ENCODE peak calls at places on chromosome 21, in ten cellular contexts. E is left ventricle myocardium inferior, G is ascending aorta, T is AG09309, Q is aorta, J is fibroblast of lung, B is choroid plexus epithelial cell, K is sigmoid colon, W is cardiac fibroblast, O is PC-3. X is an unnamed sample.

GRCh38 chr21:21858502-21859334 is 860.5 kb downstream of the NCAM2 start:
- DNase-seq in E (no peak), G (no peak), T (no peak), Q (no peak), J (no peak), B (no peak), K (no peak), W (no peak), O (no peak), X (no peak)

GRCh38 chr21:29647353-29647781 is 292.4 kb downstream of the GRIK1 start:
- DNase-seq in E (no peak), G (no peak), T (no peak), Q (no peak), J (peak; percentile 99), B (peak; percentile 74), K (no peak), W (peak; percentile 77), O (no peak), X (peak; percentile 60)

GRCh38 chr21:14972678-14973077 is 92.1 kb downstream of the NRIP1 start:
- DNase-seq in E (no peak), G (no peak), T (no peak), Q (no peak), J (no peak), B (no peak), K (no peak), W (no peak), O (no peak), X (no peak)

GRCh38 chr21:28317177-28317950 is 675.3 kb downstream of the LTN1 start:
- DNase-seq in E (no peak), G (no peak), T (no peak), Q (no peak), J (peak; percentile 14), B (no peak), K (no peak), W (no peak), O (no peak), X (no peak)

GRCh38 chr21:28337319-28337718 is 655.4 kb downstream of the LTN1 start:
- DNase-seq in E (no peak), G (no peak), T (peak; percentile 51), Q (no peak), J (peak; percentile 86), B (peak; percentile 75), K (no peak), W (peak; percentile 82), O (peak; percentile 82), X (no peak)

GRCh38 chr21:26587621-26588260 is 14.7 kb upstream of the CYYR1 start:
- DNase-seq in E (no peak), G (no peak), T (peak; percentile 25), Q (no peak), J (peak; percentile 92), B (peak; percentile 78), K (no peak), W (peak; percentile 60), O (peak; percentile 91), X (peak; percentile 83)

GRCh38 chr21:17512245-17513213 is at the start of gene CXADR:
- DNase-seq in E (peak; percentile 74), G (no peak), T (no peak), Q (peak; percentile 77), J (peak; percentile 24), B (peak; percentile 69), K (no peak), W (no peak), O (peak; percentile 81), X (no peak)

GRCh38 chr21:46639489-46640386 is 4.3 kb downstream of the PRMT2 start:
- DNase-seq in E (no peak), G (no peak), T (no peak), Q (no peak), J (peak; percentile 49), B (peak; percentile 50), K (no peak), W (peak; percentile 58), O (peak; percentile 58), X (no peak)

GRCh38 chr21:32311621-32312020 is 13.0 kb downstream of the MRAP start:
- DNase-seq in E (no peak), G (no peak), T (no peak), Q (no peak), J (no peak), B (no peak), K (no peak), W (no peak), O (no peak), X (no peak)

GRCh38 chr21:16422702-16423101 is 692.9 kb downstream of the USP25 start:
- DNase-seq in E (no peak), G (no peak), T (no peak), Q (no peak), J (no peak), B (no peak), K (no peak), W (peak; percentile 34), O (no peak), X (no peak)

GRCh38 chr21:16424331-16424749 is 694.6 kb downstream of the USP25 start:
- DNase-seq in E (no peak), G (no peak), T (no peak), Q (no peak), J (peak; percentile 26), B (peak; percentile 46), K (no peak), W (peak; percentile 63), O (no peak), X (no peak)

GRCh38 chr21:18951291-18952038 is 547.9 kb upstream of the TMPRSS15 start:
- DNase-seq in E (no peak), G (no peak), T (no peak), Q (no peak), J (no peak), B (peak; percentile 44), K (no peak), W (no peak), O (peak; percentile 78), X (no peak)

GRCh38 chr21:37700641-37701202 is 215.5 kb downstream of the KCNJ6 start:
- DNase-seq in E (no peak), G (no peak), T (peak; percentile 54), Q (no peak), J (peak; percentile 86), B (peak; percentile 93), K (no peak), W (peak; percentile 92), O (peak; percentile 83), X (peak; percentile 51)

GRCh38 chr21:39344848-39345247 is 4.0 kb downstream of the HMGN1 start:
- DNase-seq in E (no peak), G (no peak), T (no peak), Q (no peak), J (no peak), B (no peak), K (no peak), W (no peak), O (no peak), X (no peak)

GRCh38 chr21:39346671-39347327 is 2.1 kb downstream of the HMGN1 start:
- DNase-seq in E (no peak), G (no peak), T (no peak), Q (no peak), J (no peak), B (no peak), K (no peak), W (no peak), O (no peak), X (no peak)

GRCh38 chr21:39347537-39347936 is 1.4 kb downstream of the HMGN1 start:
- DNase-seq in E (no peak), G (no peak), T (no peak), Q (no peak), J (no peak), B (no peak), K (no peak), W (no peak), O (no peak), X (no peak)

GRCh38 chr21:39348040-39348354 is 891 bp downstream of the HMGN1 start:
- DNase-seq in E (no peak), G (no peak), T (no peak), Q (no peak), J (no peak), B (no peak), K (no peak), W (no peak), O (no peak), X (no peak)

GRCh38 chr21:39345440-39345839 is 3.4 kb downstream of the HMGN1 start:
- DNase-seq in E (no peak), G (no peak), T (no peak), Q (no peak), J (no peak), B (no peak), K (no peak), W (no peak), O (no peak), X (no peak)
- H3K4me3 ChIP-seq in E (peak overlapping the region; percentile 93), G (no peak overlapping the region), T (no peak overlapping the region), Q (no peak overlapping the region), J (no peak overlapping the region), B (no peak overlapping the region), K (no peak overlapping the region), W (no peak overlapping the region), O (peak overlapping the region; percentile 99), X (no peak overlapping the region)

GRCh38 chr21:35138665-35139381 is 89.7 kb upstream of the RUNX1 start:
- DNase-seq in E (no peak), G (no peak), T (no peak), Q (no peak), J (peak; percentile 31), B (peak; percentile 84), K (no peak), W (peak; percentile 92), O (peak; percentile 94), X (peak; percentile 72)
- H3K4me3 ChIP-seq in E (no peak overlapping the region), G (no peak overlapping the region), T (no peak overlapping the region), Q (no peak overlapping the region), J (no peak overlapping the region), B (no peak overlapping the region), K (no peak overlapping the region), W (no peak overlapping the region), O (peak overlapping the region; percentile 16), X (no peak overlapping the region)

DNA sequence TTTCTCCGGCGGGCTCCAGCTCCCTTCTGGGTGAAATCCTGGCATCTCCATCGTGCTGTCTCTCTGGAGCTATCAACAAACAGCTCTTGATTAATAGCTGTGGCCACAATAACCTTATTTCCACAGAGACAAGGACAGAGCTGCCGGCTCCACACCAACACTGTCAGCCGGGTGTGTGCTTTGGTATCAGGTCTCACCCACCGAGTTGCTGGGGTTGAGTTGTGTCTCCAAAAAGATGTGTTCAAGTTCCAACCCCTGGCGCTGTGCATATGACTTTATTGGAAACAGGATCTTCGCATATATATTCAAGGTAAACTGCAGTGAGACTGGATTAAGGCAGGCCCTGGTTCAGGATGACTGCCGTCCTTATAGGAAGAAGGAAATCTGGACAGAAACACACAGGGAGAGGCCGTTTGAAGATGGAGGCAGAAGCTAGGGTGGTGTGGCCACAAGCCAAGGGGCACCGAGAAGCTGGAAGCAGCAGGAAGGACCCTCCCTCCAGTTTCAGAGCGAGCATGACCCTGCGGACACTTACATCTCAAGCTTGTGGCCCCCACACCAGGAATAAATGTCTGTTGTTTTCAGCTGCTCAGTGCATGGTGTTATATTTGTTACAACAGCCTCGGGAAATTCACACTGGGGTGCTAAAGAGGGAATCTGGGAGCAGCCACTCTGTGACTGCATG is 88.4 kb upstream of the TMPRSS2 start:
- DNase-seq in E (no peak), G (no peak), T (no peak), Q (no peak), J (no peak), B (no peak), K (no peak), W (no peak), O (no peak), X (no peak)
- H3K4me3 ChIP-seq in E (no peak overlapping the region), G (no peak overlapping the region), T (no peak overlapping the region), Q (no peak overlapping the region), J (no peak overlapping the region), B (no peak overlapping the region), K (no peak overlapping the region), W (no peak overlapping the region), O (no peak overlapping the region), X (no peak overlapping the region)

DNA sequence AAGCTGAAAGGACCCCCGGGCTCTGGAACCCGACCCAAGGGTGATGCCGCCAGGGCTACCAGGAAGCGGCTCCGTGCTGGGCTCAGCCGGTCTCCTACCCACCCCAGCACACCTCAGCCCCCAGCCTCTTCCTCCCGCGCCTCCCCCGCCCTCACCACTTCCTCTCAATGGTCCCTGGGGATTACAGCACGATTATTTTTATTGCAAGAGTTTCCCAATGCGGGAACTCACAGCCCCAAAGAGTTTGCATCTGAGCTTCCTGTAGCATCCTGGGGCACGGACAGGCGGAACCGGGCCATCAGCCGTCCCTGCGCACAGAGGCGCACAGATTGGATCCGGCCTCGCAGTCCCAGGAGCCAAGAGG is 8.7 kb upstream of the SLX9 start:
- DNase-seq in E (peak; percentile 36), G (no peak), T (no peak), Q (peak; percentile 81), J (peak; percentile 45), B (peak; percentile 57), K (no peak), W (peak; percentile 85), O (peak; percentile 77), X (no peak)
- H3K4me3 ChIP-seq in E (peak overlapping the region; percentile 66), G (peak overlapping the region; percentile 39), T (no peak overlapping the region), Q (no peak overlapping the region), J (no peak overlapping the region), B (no peak overlapping the region), K (peak overlapping the region; percentile 65), W (peak overlapping the region; percentile 47), O (peak overlapping the region; percentile 77), X (no peak overlapping the region)

X was measured in skeletal muscle cell.